ENCODE peak calls at places on chromosomes 4 and X, in ten cellular contexts. H, M, G, E, T, I, O, B, W and V are unnamed samples. For H3K27me3, the result is how much of the 10 kb centered on the place peaks cover.

GRCh38 chr4:20832821-20833220 is 132.6 kb downstream of the PACRGL start:
- DNase-seq in H (peak), M (no peak), G (no peak), E (no peak), T (no peak), I (no peak), O (peak), B (no peak), W (no peak), V (no peak)

GRCh38 chrX:10282490-10282889 is 125.7 kb downstream of the CLCN4 start:
- DNase-seq in H (no peak), M (no peak), G (no peak), E (no peak), T (no peak), I (no peak), O (no peak), B (no peak), W (no peak), V (no peak)

GRCh38 chr4:184143770-184144564 is 73.7 kb downstream of the ENPP6 start:
- DNase-seq in H (no peak), M (no peak), G (no peak), E (peak), T (no peak), I (peak), O (no peak), B (no peak), W (no peak), V (no peak)

GRCh38 chr4:176967586-176967985 is 174.9 kb upstream of the VEGFC start:
- DNase-seq in H (no peak), M (no peak), G (no peak), E (no peak), T (no peak), I (no peak), O (no peak), B (no peak), W (no peak), V (no peak)

GRCh38 chrX:136574548-136574947 is 42.5 kb downstream of the VGLL1 start:
- DNase-seq in H (no peak), M (no peak), G (no peak), E (peak), T (no peak), I (no peak), O (no peak), B (no peak), W (no peak), V (no peak)

GRCh38 chr4:143188325-143189088 is 3.8 kb downstream of the USP38 start:
- DNase-seq in H (no peak), M (no peak), G (no peak), E (peak), T (no peak), I (no peak), O (peak), B (no peak), W (no peak), V (no peak)

GRCh38 chrX:149527705-149528104 is 13.1 kb upstream of the EOLA1 start:
- DNase-seq in H (peak), M (no peak), G (no peak), E (peak), T (no peak), I (no peak), O (no peak), B (no peak), W (no peak), V (no peak)

GRCh38 chr4:152079543-152080293 is 318.9 kb upstream of the GATB start:
- DNase-seq in H (no peak), M (no peak), G (no peak), E (no peak), T (no peak), I (no peak), O (no peak), B (no peak), W (no peak), V (no peak)

GRCh38 chrX:3415011-3415410 is 68.6 kb upstream of the MXRA5 start:
- DNase-seq in H (no peak), M (no peak), G (no peak), E (no peak), T (no peak), I (no peak), O (no peak), B (peak), W (no peak), V (no peak)

GRCh38 chrX:129606918-129607317 is 47.8 kb downstream of the APLN start:
- DNase-seq in H (peak), M (no peak), G (no peak), E (peak), T (peak), I (no peak), O (peak), B (no peak), W (no peak), V (no peak)

GRCh38 chr4:1410491-1411325 is 4.5 kb upstream of the NKX1-1 start:
- DNase-seq in H (peak), M (peak), G (no peak), E (peak), T (peak), I (peak), O (peak), B (no peak), W (peak), V (no peak)

GRCh38 chr4:27100713-27101112 is 240.1 kb downstream of the STIM2 start:
- DNase-seq in H (no peak), M (peak), G (no peak), E (peak), T (no peak), I (no peak), O (peak), B (no peak), W (no peak), V (no peak)

GRCh38 chr4:165542476-165542875 is 163.7 kb downstream of the CPE start:
- DNase-seq in H (no peak), M (no peak), G (no peak), E (no peak), T (no peak), I (no peak), O (no peak), B (no peak), W (no peak), V (no peak)

GRCh38 chrX:80354966-80355465 is 65.2 kb upstream of the TENT5D start:
- DNase-seq in H (no peak), M (no peak), G (peak), E (no peak), T (no peak), I (no peak), O (no peak), B (no peak), W (no peak), V (no peak)

GRCh38 chrX:103730147-103730546 is 19.4 kb downstream of the TMEM31 start:
- DNase-seq in H (no peak), M (no peak), G (no peak), E (no peak), T (no peak), I (no peak), O (no peak), B (no peak), W (no peak), V (no peak)

GRCh38 chr4:153655928-153656327 is 28.2 kb upstream of the TLR2 start:
- DNase-seq in H (no peak), M (peak), G (no peak), E (no peak), T (no peak), I (no peak), O (peak), B (no peak), W (peak), V (peak)

GRCh38 chr4:43456383-43456782 is 563.9 kb downstream of the GRXCR1 start:
- DNase-seq in H (peak), M (no peak), G (no peak), E (peak), T (no peak), I (no peak), O (peak), B (peak), W (no peak), V (no peak)

DNA sequence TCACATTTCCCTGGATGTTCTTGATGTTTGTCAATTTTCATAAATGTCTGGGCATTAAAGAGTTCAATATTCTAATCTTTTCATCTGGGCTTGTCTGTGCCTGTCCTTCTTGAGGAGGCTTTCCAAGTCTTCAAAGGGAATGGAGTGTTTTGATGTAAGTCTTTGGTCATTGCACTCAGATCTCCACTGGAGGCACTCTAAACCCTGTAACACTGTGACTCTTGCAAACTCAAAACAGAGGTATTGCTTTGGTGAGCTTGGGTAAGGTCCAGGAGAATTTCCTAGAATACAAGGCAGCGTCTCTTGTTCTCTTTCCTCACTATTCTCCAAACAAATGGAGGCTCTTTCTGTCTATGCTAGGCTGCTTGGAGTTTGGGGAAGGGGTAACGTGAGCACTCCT is 1118.1 kb upstream of the PABPC4L start:
- DNase-seq in H (no peak), M (no peak), G (no peak), E (peak), T (no peak), I (no peak), O (no peak), B (no peak), W (no peak), V (no peak)
- TF ChIP-seq CTCF in H (peak), M (no peak), G (no peak), E (peak), T (no peak), I (no peak), O (peak), B (no peak), W (no peak), V (no peak)

GRCh38 chrX:109624022-109624421 is 950 bp downstream of the KCNE5 start:
- DNase-seq in H (no peak), M (no peak), G (no peak), E (no peak), T (no peak), I (peak), O (no peak), B (no peak), W (no peak), V (no peak)

GRCh38 chrX:109622270-109622669 is 2.7 kb downstream of the KCNE5 start:
- DNase-seq in H (no peak), M (no peak), G (no peak), E (no peak), T (no peak), I (peak), O (no peak), B (no peak), W (no peak), V (no peak)

GRCh38 chrX:109626637-109627036 is 1.7 kb upstream of the KCNE5 start:
- DNase-seq in H (no peak), M (no peak), G (no peak), E (no peak), T (no peak), I (no peak), O (no peak), B (no peak), W (no peak), V (no peak)

GRCh38 chrX:109629310-109629709 is 4.3 kb upstream of the KCNE5 start:
- DNase-seq in H (no peak), M (no peak), G (no peak), E (no peak), T (no peak), I (no peak), O (no peak), B (no peak), W (no peak), V (no peak)

GRCh38 chrX:109624641-109625311 is at the start of gene KCNE5:
- DNase-seq in H (no peak), M (no peak), G (peak), E (no peak), T (no peak), I (no peak), O (no peak), B (no peak), W (peak), V (no peak)
- H3K4me3 ChIP-seq in H (peak), M (peak), G (no peak), E (no peak), T (peak), I (peak), O (no peak), B (peak), W (peak), V (peak)

DNA sequence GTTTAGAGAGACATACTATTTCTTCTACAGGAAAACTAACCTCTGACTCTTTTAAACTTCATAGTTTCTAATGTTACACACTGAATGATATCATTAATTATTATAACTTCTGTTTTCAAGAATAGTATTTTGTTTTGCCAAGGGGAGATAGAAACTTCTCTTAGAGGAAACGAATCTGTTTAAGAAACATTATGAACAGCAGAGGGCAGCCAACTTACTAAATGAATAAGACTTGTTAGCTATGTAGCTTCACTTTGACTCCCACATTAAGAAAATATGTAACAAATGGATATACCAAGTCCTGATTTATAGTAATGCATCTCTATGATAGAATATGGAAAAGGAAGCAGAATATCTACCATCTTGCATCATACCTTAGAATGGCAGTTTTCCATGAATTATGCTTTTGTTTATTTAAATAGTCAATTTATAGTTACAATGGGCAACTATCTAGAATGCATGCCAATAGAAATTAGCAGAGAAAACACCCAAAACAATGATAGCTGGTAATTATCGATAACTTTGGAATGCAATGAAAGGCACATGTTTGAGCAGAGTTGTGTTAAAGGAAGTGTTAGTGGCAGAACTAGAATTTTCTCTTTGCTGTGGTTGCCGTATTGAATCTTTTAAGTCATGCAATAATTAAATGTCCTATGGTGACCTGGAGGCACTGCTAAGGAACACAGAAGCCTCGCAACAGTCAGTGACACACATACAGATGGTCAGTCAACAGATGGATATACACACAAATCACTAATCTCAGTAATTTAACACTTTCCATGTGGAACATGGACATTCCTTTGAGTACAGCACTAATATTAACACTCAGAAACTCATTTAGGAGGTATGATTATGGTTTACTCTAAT is 105.7 kb upstream of the PDLIM3 start:
- DNase-seq in H (peak), M (no peak), G (no peak), E (peak), T (no peak), I (no peak), O (peak), B (peak), W (no peak), V (no peak)
- H3K27me3 ChIP-seq in H (under half), M (under half), G (under half), E (under half), T (under half), I (under half), O (under half), B (under half), W (under half), V (under half)

DNA sequence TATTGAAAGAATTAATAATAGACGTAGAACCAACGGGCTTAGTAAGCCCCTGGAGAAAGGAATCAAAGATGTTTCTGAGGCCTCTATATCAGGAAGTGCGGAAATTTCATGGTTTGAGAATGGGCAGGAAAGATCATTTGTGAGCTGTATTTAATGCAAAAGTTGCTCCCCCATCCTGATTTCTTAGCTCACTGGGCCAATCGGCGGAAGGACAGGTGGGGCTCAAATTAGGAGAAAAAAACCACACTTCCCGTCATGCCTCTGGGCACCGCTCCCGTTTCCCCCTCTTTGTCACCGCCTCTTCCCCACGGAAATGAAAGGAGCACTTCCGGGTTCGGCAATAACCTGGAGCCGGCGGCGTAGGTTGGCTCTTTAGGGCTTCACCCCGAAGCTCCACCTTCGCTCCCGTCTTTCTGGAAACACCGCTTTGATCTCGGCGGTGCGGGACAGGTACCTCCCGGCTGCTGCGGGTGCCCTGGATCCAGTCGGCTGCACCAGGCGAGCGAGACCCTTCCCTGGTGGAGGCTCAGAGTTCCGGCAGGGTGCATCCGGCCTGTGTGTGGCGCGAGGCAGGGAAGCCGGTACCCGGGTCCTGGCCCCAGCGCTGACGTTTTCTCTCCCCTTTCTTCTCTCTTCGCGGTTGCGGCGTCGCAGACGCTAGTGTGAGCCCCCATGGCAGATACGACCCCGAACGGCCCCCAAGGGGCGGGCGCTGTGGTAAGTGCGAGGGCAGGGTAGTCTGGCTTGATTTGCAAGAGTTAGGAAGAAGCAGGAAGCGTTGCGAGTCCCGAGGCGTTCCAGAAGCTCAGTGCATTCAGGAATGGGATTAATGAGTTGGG is at the start of gene TMEM33:
- DNase-seq in H (peak), M (peak), G (peak), E (peak), T (peak), I (peak), O (peak), B (peak), W (peak), V (peak)
- TF ChIP-seq CTCF in H (peak), M (no peak), G (no peak), E (no peak), T (peak), I (peak), O (peak), B (peak), W (peak), V (no peak)

GRCh38 chr4:89835413-89835812 is 1.5 kb downstream of the SNCA start:
- DNase-seq in H (no peak), M (no peak), G (no peak), E (no peak), T (no peak), I (no peak), O (no peak), B (no peak), W (no peak), V (no peak)
- H3K4me3 ChIP-seq in H (no peak), M (no peak), G (no peak), E (no peak), T (no peak), I (peak), O (peak), B (no peak), W (no peak), V (no peak)

GRCh38 chr4:41882622-41883347 is 52.4 kb upstream of the TMEM33 start:
- DNase-seq in H (peak), M (no peak), G (no peak), E (peak), T (no peak), I (no peak), O (peak), B (no peak), W (peak), V (no peak)
- H3K27me3 ChIP-seq in H (half or more), M (half or more), G (under half), E (under half), T (under half), I (half or more), O (half or more), B (under half), W (under half), V (under half)

DNA sequence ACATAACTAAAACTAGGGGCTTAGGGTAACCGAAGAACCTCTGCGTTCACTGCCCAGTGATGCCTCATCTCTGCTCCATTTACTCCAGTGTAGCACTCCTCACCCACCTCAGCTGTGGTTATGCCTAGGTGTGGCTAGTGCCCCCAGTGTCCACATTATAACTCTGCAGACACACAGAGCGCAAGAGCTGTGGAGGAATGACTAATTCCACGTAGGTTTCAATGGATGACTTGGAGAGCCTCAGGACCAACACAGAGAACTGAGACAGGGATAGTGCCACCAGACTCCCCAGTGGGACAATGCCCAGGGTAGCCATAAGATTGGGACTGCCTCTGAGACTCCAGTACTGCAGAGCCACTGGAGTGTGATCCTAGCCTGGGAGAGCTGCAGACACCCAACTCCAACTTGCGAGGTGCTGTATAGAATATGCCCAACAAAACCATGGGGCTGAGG is 542.4 kb upstream of the DIPK2B start:
- DNase-seq in H (peak), M (no peak), G (no peak), E (peak), T (no peak), I (no peak), O (peak), B (no peak), W (no peak), V (no peak)
- TF ChIP-seq CTCF in H (peak), M (no peak), G (no peak), E (peak), T (no peak), I (no peak), O (peak), B (peak), W (no peak), V (no peak)

GRCh38 chr4:7135389-7135746 is 57.0 kb upstream of the SORCS2 start:
- DNase-seq in H (peak), M (no peak), G (no peak), E (no peak), T (no peak), I (no peak), O (no peak), B (no peak), W (no peak), V (no peak)
- H3K4me3 ChIP-seq in H (no peak), M (no peak), G (no peak), E (no peak), T (no peak), I (no peak), O (no peak), B (no peak), W (no peak), V (no peak)